ENCODE peak calls at places on chromosome 12, in four cellular contexts. K, R, H and C are unnamed samples. For H3K27me3, the result is how much of the 10 kb centered on the place peaks cover.

GRCh38 chr12:9910716-9911421 is 21.3 kb downstream of the CLEC2A start:
- DNase-seq in H (no peak), R (no peak), K (no peak), C (no peak)

GRCh38 chr12:93122569-93123091 is 193.5 kb upstream of the EEA1 start:
- DNase-seq in K (no peak), H (no peak), R (no peak), C (no peak)

GRCh38 chr12:91884216-91884615 is 261.4 kb downstream of the BTG1 start:
- DNase-seq in K (no peak), R (no peak), H (no peak), C (no peak)

GRCh38 chr12:121769297-121769830 is 24.1 kb downstream of the RHOF start:
- DNase-seq in H (no peak), K (no peak), R (no peak), C (no peak)

GRCh38 chr12:124847113-124847512 is 16.6 kb downstream of the SCARB1 start:
- DNase-seq in R (no peak), H (peak), K (no peak), C (no peak)

GRCh38 chr12:77667101-77667500 is 163.6 kb upstream of the NAV3 start:
- DNase-seq in H (no peak), R (peak), K (no peak), C (no peak)

GRCh38 chr12:25583545-25583944 is 30.5 kb upstream of the LMNTD1 start:
- DNase-seq in H (peak), R (peak), K (no peak), C (no peak)

GRCh38 chr12:32618115-32618514 is 61.0 kb upstream of the DNM1L start:
- DNase-seq in R (no peak), H (no peak), K (no peak), C (no peak)

GRCh38 chr12:121719926-121720414 is 7.4 kb downstream of the TMEM120B start:
- DNase-seq in K (no peak), R (peak), H (peak), C (no peak)

GRCh38 chr12:88854260-88854659 is 274.0 kb upstream of the KITLG start:
- DNase-seq in K (no peak), R (peak), H (no peak), C (no peak)

GRCh38 chr12:46402451-46402850 is 29.9 kb upstream of the SLC38A2 start:
- DNase-seq in R (peak), H (peak), K (no peak), C (no peak)

GRCh38 chr12:112347521-112347920 is 34.7 kb downstream of the HECTD4 start:
- DNase-seq in R (peak), K (no peak), H (no peak), C (no peak)

GRCh38 chr12:4421590-4422031 is 24.0 kb downstream of the FGF6 start:
- DNase-seq in H (peak), R (peak), K (no peak), C (no peak)

GRCh38 chr12:67237231-67237630 is 31.9 kb upstream of the CAND1 start:
- DNase-seq in R (no peak), H (no peak), K (no peak), C (no peak)

GRCh38 chr12:2284857-2285256 is 232.1 kb downstream of the CACNA1C start:
- DNase-seq in H (peak), K (peak), R (peak), C (no peak)

GRCh38 chr12:32298917-32299316 is 100.4 kb upstream of the FGD4 start:
- DNase-seq in R (no peak), H (no peak), K (no peak), C (no peak)

GRCh38 chr12:25438638-25439037 is 114.4 kb downstream of the LMNTD1 start:
- DNase-seq in H (no peak), R (peak), K (no peak), C (no peak)

GRCh38 chr12:126428769-126429168 is 1363.5 kb downstream of the AACS start:
- DNase-seq in R (no peak), K (no peak), H (no peak), C (no peak)

GRCh38 chr12:92928431-92928961 is 599 bp downstream of the EEA1 start:
- DNase-seq in H (peak), R (no peak), K (no peak), C (peak)

GRCh38 chr12:84341467-84342193 is 571.0 kb downstream of the SLC6A15 start:
- DNase-seq in H (no peak), K (no peak), R (no peak), C (no peak)

GRCh38 chr12:32548691-32549412 is 130.2 kb upstream of the DNM1L start:
- DNase-seq in K (no peak), R (peak), H (peak), C (no peak)

GRCh38 chr12:10293570-10294227 is 14.0 kb upstream of the KLRD1 start:
- DNase-seq in H (no peak), K (no peak), R (no peak), C (no peak)

GRCh38 chr12:77122236-77122635 is 56.9 kb upstream of the E2F7 start:
- DNase-seq in K (no peak), R (peak), H (peak), C (no peak)

GRCh38 chr12:132483612-132484011 is 6.3 kb upstream of the FBRSL1 start:
- DNase-seq in R (no peak), K (no peak), H (no peak), C (no peak)

GRCh38 chr12:132485619-132486018 is 4.3 kb upstream of the FBRSL1 start:
- DNase-seq in R (no peak), K (no peak), H (no peak), C (no peak)

GRCh38 chr12:132486168-132486567 is 3.8 kb upstream of the FBRSL1 start:
- DNase-seq in R (no peak), H (no peak), K (no peak), C (no peak)

GRCh38 chr12:132484183-132484890 is 5.6 kb upstream of the FBRSL1 start:
- DNase-seq in K (no peak), R (no peak), H (no peak), C (no peak)

GRCh38 chr12:132484891-132485441 is 5.0 kb upstream of the FBRSL1 start:
- DNase-seq in H (no peak), K (no peak), R (no peak), C (no peak)
- H3K27me3 ChIP-seq in H (under half), K (under half), R (under half), C (under half)

DNA sequence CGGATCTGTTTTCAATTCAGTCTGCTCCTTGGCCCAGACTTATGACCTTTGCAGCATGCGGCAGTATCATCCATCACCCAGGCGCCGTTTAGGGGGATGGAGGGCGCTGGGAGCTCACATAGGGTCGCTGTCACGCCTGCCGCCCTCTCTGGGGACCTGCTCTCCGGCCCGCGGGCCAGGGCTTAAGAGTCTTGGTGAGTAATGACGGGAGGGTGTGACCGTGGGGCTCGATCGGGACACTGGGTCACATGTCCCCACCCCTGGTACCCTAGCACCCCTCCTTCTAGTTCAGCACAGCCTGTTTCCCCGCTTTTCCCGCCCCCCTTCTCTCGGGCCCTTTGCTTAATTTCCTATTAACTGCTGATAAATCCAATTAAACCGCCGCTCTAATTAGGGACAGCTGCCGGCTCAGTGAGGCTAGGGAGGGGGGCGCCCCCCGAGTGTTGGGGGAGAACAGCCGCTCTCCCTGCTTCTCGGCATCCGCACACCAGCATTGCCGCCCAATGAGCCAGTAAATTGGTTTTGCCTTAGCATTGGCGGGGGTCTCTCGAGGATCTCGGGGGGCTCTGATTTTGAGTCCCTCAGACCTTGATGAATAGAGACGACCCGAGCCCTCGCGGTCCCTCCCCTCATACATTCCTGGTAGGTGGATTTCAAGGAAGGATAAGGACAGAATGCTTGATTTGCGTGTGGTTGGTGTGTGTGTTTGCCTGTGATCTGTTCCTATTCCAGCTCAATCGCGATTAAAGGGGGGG is 9.3 kb downstream of the STAC3 start:
- DNase-seq in R (no peak), K (peak), H (no peak), C (peak)
- TF ChIP-seq POLR2A in R (no peak), K (no peak), H (no peak), C (no peak)

DNA sequence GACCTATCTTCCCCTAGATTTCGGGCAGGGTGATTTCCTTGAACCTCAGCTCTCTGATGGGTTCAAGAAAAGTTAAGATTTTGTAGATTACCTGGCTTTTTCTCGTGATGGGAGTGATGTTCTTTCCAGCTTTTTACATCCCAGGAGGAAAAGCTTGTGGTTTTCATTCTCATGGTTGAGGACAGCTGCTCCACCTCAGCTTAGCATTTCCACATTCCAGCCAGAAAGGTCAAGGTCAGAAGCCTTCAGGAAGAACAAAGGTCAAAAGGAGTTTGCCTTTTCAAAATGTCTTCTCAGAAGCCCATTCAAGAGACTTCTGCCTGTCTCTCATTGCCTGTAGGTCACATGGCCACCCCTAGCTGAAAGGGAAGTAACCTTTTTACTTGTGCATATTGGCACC is 6.7 kb upstream of the ADGRD1 start:
- DNase-seq in R (no peak), H (no peak), K (no peak), C (no peak)
- H3K27ac ChIP-seq in R (no peak), H (no peak), K (no peak), C (peak)

GRCh38 chr12:5435161-5435560 is 3.3 kb downstream of the NTF3 start:
- DNase-seq in R (no peak), H (no peak), K (no peak), C (no peak)
- H3K27me3 ChIP-seq in R (under half), H (half or more), K (under half), C (half or more)